ENCODE peak calls at places on chromosome 18, in six cellular contexts. One of them, this sample, is unnamed.

GRCh38 chr18:49608892-49609291 is 47.0 kb downstream of the LIPG start:
- DNase-seq in LHCN-M2: no peak
- DNase-seq in HCT116: no peak
- DNase-seq in AG20443: no peak
- DNase-seq in foreskin keratinocyte: peak; percentile 71
- DNase-seq in HuH-7.5: no peak
- DNase-seq in this sample: no peak

GRCh38 chr18:74242451-74243096 is 49.2 kb downstream of the CYB5A start:
- DNase-seq in HCT116: no peak
- DNase-seq in HuH-7.5: peak; percentile 19
- DNase-seq in foreskin keratinocyte: no peak
- DNase-seq in AG20443: no peak
- DNase-seq in LHCN-M2: no peak
- DNase-seq in this sample: no peak

GRCh38 chr18:70659026-70659726 is 370.3 kb downstream of the SOCS6 start:
- DNase-seq in LHCN-M2: no peak
- DNase-seq in foreskin keratinocyte: no peak
- DNase-seq in HCT116: no peak
- DNase-seq in HuH-7.5: no peak
- DNase-seq in AG20443: no peak
- DNase-seq in this sample: no peak

GRCh38 chr18:4510709-4511108 is 55.6 kb upstream of the DLGAP1 start:
- DNase-seq in HuH-7.5: peak; percentile 4
- DNase-seq in AG20443: no peak
- DNase-seq in foreskin keratinocyte: no peak
- DNase-seq in LHCN-M2: no peak
- DNase-seq in HCT116: no peak
- DNase-seq in this sample: no peak

GRCh38 chr18:64712035-64712434 is 563.1 kb upstream of the LINC00305 start:
- DNase-seq in LHCN-M2: no peak
- DNase-seq in foreskin keratinocyte: no peak
- DNase-seq in AG20443: no peak
- DNase-seq in HuH-7.5: no peak
- DNase-seq in HCT116: no peak
- DNase-seq in this sample: no peak

GRCh38 chr18:55546873-55547704 is 40.9 kb downstream of the TCF4 start:
- DNase-seq in HCT116: no peak
- DNase-seq in LHCN-M2: peak; percentile 93
- DNase-seq in foreskin keratinocyte: no peak
- DNase-seq in HuH-7.5: no peak
- DNase-seq in AG20443: peak; percentile 70
- DNase-seq in this sample: no peak

GRCh38 chr18:78610179-78610578 is 369.4 kb upstream of the SALL3 start:
- DNase-seq in AG20443: no peak
- DNase-seq in HuH-7.5: no peak
- DNase-seq in LHCN-M2: no peak
- DNase-seq in foreskin keratinocyte: no peak
- DNase-seq in HCT116: no peak
- DNase-seq in this sample: no peak

GRCh38 chr18:7755753-7756475 is 188.8 kb downstream of the PTPRM start:
- DNase-seq in HuH-7.5: no peak
- DNase-seq in AG20443: no peak
- DNase-seq in HCT116: no peak
- DNase-seq in foreskin keratinocyte: no peak
- DNase-seq in LHCN-M2: no peak
- DNase-seq in this sample: no peak

GRCh38 chr18:13831864-13832508 is 8.0 kb downstream of the MC5R start:
- DNase-seq in LHCN-M2: peak; percentile 8
- DNase-seq in AG20443: no peak
- DNase-seq in HuH-7.5: peak; percentile 47
- DNase-seq in foreskin keratinocyte: no peak
- DNase-seq in HCT116: peak; percentile 13
- DNase-seq in this sample: no peak

GRCh38 chr18:54515149-54515548 is 75.9 kb upstream of the DYNAP start:
- DNase-seq in HuH-7.5: no peak
- DNase-seq in foreskin keratinocyte: no peak
- DNase-seq in LHCN-M2: no peak
- DNase-seq in HCT116: no peak
- DNase-seq in AG20443: no peak
- DNase-seq in this sample: no peak

GRCh38 chr18:40325988-40326387 is 1629.0 kb upstream of the PIK3C3 start:
- DNase-seq in HCT116: no peak
- DNase-seq in LHCN-M2: no peak
- DNase-seq in HuH-7.5: no peak
- DNase-seq in AG20443: no peak
- DNase-seq in foreskin keratinocyte: no peak
- DNase-seq in this sample: no peak

GRCh38 chr18:35407871-35408481 is 30.8 kb upstream of the ZNF396 start:
- DNase-seq in AG20443: peak; percentile 68
- DNase-seq in HuH-7.5: no peak
- DNase-seq in HCT116: peak; percentile 63
- DNase-seq in foreskin keratinocyte: no peak
- DNase-seq in LHCN-M2: peak; percentile 71
- DNase-seq in this sample: no peak